ENCODE peak calls at places on chromosomes 13 and 19, in nine cellular contexts. F is tibial nerve, N is tibial artery, L is IMR-90, G is psoas muscle, K is fibroblast of lung, E is ovary, Y is adrenal gland, P is GM23338. T is an unnamed sample.

GRCh38 chr13:31625115-31625514 is 114.2 kb upstream of the RXFP2 start:
- DNase-seq in F (no peak), N (no peak), L (no peak), G (no peak), K (no peak), E (no peak), Y (no peak), P (no peak), T (no peak)

GRCh38 chr13:66074018-66074615 is 1156.0 kb downstream of the PCDH9 start:
- DNase-seq in F (no peak), N (no peak), L (no peak), G (no peak), K (no peak), E (no peak), Y (no peak), P (no peak), T (no peak)

GRCh38 chr19:51627491-51628138 is 2.6 kb downstream of the SIGLEC5 start:
- DNase-seq in F (no peak), N (no peak), L (no peak), G (no peak), K (no peak), E (no peak), Y (no peak), P (no peak), T (no peak)

GRCh38 chr13:114128624-114129522 is 3.5 kb downstream of the RASA3 start:
- DNase-seq in F (peak; percentile 68), N (peak; percentile 86), L (peak; percentile 95), G (peak; percentile 87), K (peak; percentile 85), E (peak; percentile 51), Y (peak; percentile 76), P (no peak), T (peak; percentile 93)

GRCh38 chr13:33536639-33537425 is 251.3 kb upstream of the STARD13 start:
- DNase-seq in F (no peak), N (no peak), L (peak; percentile 95), G (no peak), K (peak; percentile 86), E (no peak), Y (no peak), P (no peak), T (no peak)

GRCh38 chr19:48813123-48813911 is 2.5 kb upstream of the BCAT2 start:
- DNase-seq in F (no peak), N (no peak), L (no peak), G (peak; percentile 49), K (no peak), E (peak; percentile 44), Y (no peak), P (peak; percentile 69), T (no peak)

GRCh38 chr19:8302734-8303133 is 5.4 kb downstream of the CD320 start:
- DNase-seq in F (peak; percentile 2), N (no peak), L (no peak), G (no peak), K (no peak), E (peak; percentile 13), Y (no peak), P (no peak), T (peak; percentile 17)

GRCh38 chr13:49210669-49211068 is 9.5 kb upstream of the MLNR start:
- DNase-seq in F (no peak), N (no peak), L (no peak), G (no peak), K (no peak), E (no peak), Y (no peak), P (no peak), T (no peak)

GRCh38 chr19:35380450-35381124 is 9.7 kb downstream of the GPR42 start:
- DNase-seq in F (no peak), N (no peak), L (no peak), G (no peak), K (no peak), E (no peak), Y (no peak), P (no peak), T (no peak)

GRCh38 chr19:13002389-13002898 is 7.2 kb downstream of the NFIX start:
- DNase-seq in F (no peak), N (no peak), L (no peak), G (peak; percentile 92), K (no peak), E (no peak), Y (no peak), P (no peak), T (peak; percentile 78)

GRCh38 chr13:63901630-63902029 is 2486.0 kb upstream of the PCDH20 start:
- DNase-seq in F (no peak), N (no peak), L (no peak), G (no peak), K (no peak), E (no peak), Y (no peak), P (peak; percentile 15), T (no peak)

GRCh38 chr13:31733709-31734108 is 5.6 kb upstream of the RXFP2 start:
- DNase-seq in F (no peak), N (no peak), L (no peak), G (no peak), K (no peak), E (no peak), Y (no peak), P (no peak), T (no peak)

GRCh38 chr13:36026556-36026955 is 104.6 kb downstream of the DCLK1 start:
- DNase-seq in F (no peak), N (no peak), L (no peak), G (no peak), K (no peak), E (no peak), Y (no peak), P (no peak), T (no peak)

GRCh38 chr19:11821474-11821873 is 7.4 kb downstream of the ZNF440 start:
- DNase-seq in F (no peak), N (no peak), L (peak; percentile 53), G (no peak), K (no peak), E (no peak), Y (peak; percentile 26), P (no peak), T (no peak)

GRCh38 chr13:106609116-106609515 is 41.2 kb upstream of the ARGLU1 start:
- DNase-seq in F (no peak), N (no peak), L (no peak), G (no peak), K (no peak), E (no peak), Y (no peak), P (no peak), T (no peak)

GRCh38 chr19:23802290-23802689 is 43.6 kb upstream of the ZNF681 start:
- DNase-seq in F (no peak), N (no peak), L (no peak), G (no peak), K (no peak), E (no peak), Y (peak; percentile 62), P (no peak), T (no peak)

GRCh38 chr19:41545547-41545946 is 30.4 kb upstream of the CEACAM21 start:
- DNase-seq in F (no peak), N (no peak), L (no peak), G (no peak), K (no peak), E (no peak), Y (no peak), P (no peak), T (no peak)
- H3K4me1 ChIP-seq in F (peaks cover 15% of the 10 kb centered on the region), N (no peaks in the 10 kb centered on the region), L (no peaks in the 10 kb centered on the region), G (no peaks in the 10 kb centered on the region), K (no peaks in the 10 kb centered on the region), E (no peaks in the 10 kb centered on the region), Y (no peaks in the 10 kb centered on the region), P (peaks cover 28% of the 10 kb centered on the region), T (no peaks in the 10 kb centered on the region)

DNA sequence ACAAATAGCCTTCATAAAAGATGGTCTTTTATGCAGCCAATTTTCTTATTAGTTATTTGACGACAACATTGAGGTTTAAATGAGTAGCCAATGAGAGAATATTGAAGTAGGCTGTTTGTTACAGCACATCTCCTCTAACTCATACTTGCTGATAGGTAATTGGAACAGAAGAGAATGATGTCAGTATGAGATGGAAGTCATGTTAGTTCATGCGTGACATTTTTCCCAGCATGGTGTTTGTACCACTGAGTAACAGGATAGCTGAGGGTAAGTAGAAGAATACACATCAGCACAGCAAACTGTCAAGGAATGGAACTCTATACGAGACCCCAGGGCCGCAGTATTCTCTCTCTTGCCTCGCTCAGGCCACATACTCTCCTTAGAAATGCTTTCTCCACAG is 37.2 kb downstream of the COL4A2 start:
- DNase-seq in F (no peak), N (no peak), L (no peak), G (no peak), K (no peak), E (no peak), Y (no peak), P (no peak), T (no peak)
- H3K4me1 ChIP-seq in F (peaks cover 34% of the 10 kb centered on the region), N (peaks cover 13% of the 10 kb centered on the region), L (peaks cover 42% of the 10 kb centered on the region), G (peaks cover 29% of the 10 kb centered on the region), K (peaks cover 34% of the 10 kb centered on the region), E (peaks cover 12% of the 10 kb centered on the region), Y (peaks cover 15% of the 10 kb centered on the region), P (peaks cover 13% of the 10 kb centered on the region), T (peaks cover 5% of the 10 kb centered on the region)

GRCh38 chr13:98540476-98540875 is 36.4 kb downstream of the STK24 start:
- DNase-seq in F (no peak), N (no peak), L (no peak), G (no peak), K (no peak), E (no peak), Y (peak; percentile 43), P (no peak), T (no peak)
- H3K4me1 ChIP-seq in F (peaks cover 66% of the 10 kb centered on the region), N (no peaks in the 10 kb centered on the region), L (peaks cover 27% of the 10 kb centered on the region), G (peaks cover 66% of the 10 kb centered on the region), K (peaks cover 30% of the 10 kb centered on the region), E (peaks cover 26% of the 10 kb centered on the region), Y (no peaks in the 10 kb centered on the region), P (peaks cover 57% of the 10 kb centered on the region), T (no peaks in the 10 kb centered on the region)

GRCh38 chr13:80137994-80138393 is 202.9 kb downstream of the SPRY2 start:
- DNase-seq in F (no peak), N (no peak), L (no peak), G (no peak), K (no peak), E (no peak), Y (no peak), P (no peak), T (no peak)

GRCh38 chr13:80141114-80141849 is 199.6 kb downstream of the SPRY2 start:
- DNase-seq in F (peak; percentile 21), N (peak; percentile 34), L (peak; percentile 78), G (no peak), K (peak; percentile 63), E (peak; percentile 36), Y (peak; percentile 25), P (no peak), T (peak; percentile 79)

GRCh38 chr13:80144493-80144892 is 196.4 kb downstream of the SPRY2 start:
- DNase-seq in F (no peak), N (no peak), L (no peak), G (no peak), K (no peak), E (no peak), Y (no peak), P (no peak), T (no peak)

GRCh38 chr13:80134360-80134759 is 206.6 kb downstream of the SPRY2 start:
- DNase-seq in F (no peak), N (no peak), L (no peak), G (no peak), K (no peak), E (no peak), Y (no peak), P (no peak), T (no peak)

DNA sequence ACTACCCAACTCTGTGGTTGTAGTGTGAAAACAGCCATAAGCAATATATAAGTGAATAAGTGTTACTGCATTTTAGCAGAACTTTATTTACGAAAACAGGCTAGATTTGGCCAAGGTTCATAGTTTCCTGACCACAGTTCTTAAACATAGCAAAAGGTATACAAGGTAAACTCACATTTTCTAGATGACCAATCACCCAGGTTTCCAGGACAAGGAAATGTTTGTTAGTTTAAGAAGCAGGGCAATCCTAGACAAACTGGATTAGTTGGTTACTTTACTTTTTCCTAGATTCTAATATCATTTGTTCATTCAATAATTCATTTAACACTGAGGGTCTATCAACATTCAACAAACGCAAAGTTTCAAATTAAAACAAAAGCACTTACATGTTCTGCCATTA is 201.7 kb downstream of the SPRY2 start:
- DNase-seq in F (no peak), N (no peak), L (no peak), G (no peak), K (no peak), E (no peak), Y (no peak), P (no peak), T (no peak)
- H3K4me1 ChIP-seq in F (peaks cover 16% of the 10 kb centered on the region), N (no peaks in the 10 kb centered on the region), L (peaks cover 3% of the 10 kb centered on the region), G (peaks cover 8% of the 10 kb centered on the region), K (peaks cover 4% of the 10 kb centered on the region), E (peaks cover 3% of the 10 kb centered on the region), Y (no peaks in the 10 kb centered on the region), P (peaks cover 18% of the 10 kb centered on the region), T (no peaks in the 10 kb centered on the region)